ENCODE peak calls at places on chromosomes 2 and 18, in seven cellular contexts. M is IMR-90, E is heart left ventricle, T is suprapubic skin, N is ovary, Z is body of pancreas, V is upper lobe of left lung. K is an unnamed sample.

GRCh38 chr2:230408244-230408842 is 7.7 kb upstream of the SP100 start:
- DNase-seq in M (peak; percentile 88), E (peak; percentile 47), T (no peak), N (no peak), Z (no peak), V (no peak), K (no peak)

GRCh38 chr18:7723558-7723957 is 156.4 kb downstream of the PTPRM start:
- DNase-seq in M (no peak), E (no peak), T (no peak), N (no peak), Z (no peak), V (no peak), K (no peak)

GRCh38 chr2:207873794-207874193 is 104.1 kb upstream of the FZD5 start:
- DNase-seq in M (no peak), E (no peak), T (no peak), N (no peak), Z (no peak), V (no peak), K (no peak)

GRCh38 chr2:222844323-222844722 is 16.5 kb upstream of the ACSL3 start:
- DNase-seq in M (peak; percentile 96), E (no peak), T (no peak), N (no peak), Z (no peak), V (no peak), K (no peak)

GRCh38 chr2:192127434-192127833 is 67.3 kb downstream of the TMEFF2 start:
- DNase-seq in M (no peak), E (no peak), T (no peak), N (no peak), Z (no peak), V (no peak), K (no peak)

GRCh38 chr2:217876253-217876570 is 126.6 kb downstream of the TNS1 start:
- DNase-seq in M (no peak), E (no peak), T (no peak), N (no peak), Z (no peak), V (no peak), K (no peak)

GRCh38 chr2:79394485-79394859 is 118.4 kb upstream of the CTNNA2 start:
- DNase-seq in M (no peak), E (no peak), T (no peak), N (no peak), Z (no peak), V (no peak), K (no peak)

GRCh38 chr2:215451012-215451756 is 15.3 kb upstream of the FN1 start:
- DNase-seq in M (no peak), E (no peak), T (no peak), N (no peak), Z (no peak), V (no peak), K (no peak)

GRCh38 chr2:191657977-191658376 is 20.0 kb upstream of the NABP1 start:
- DNase-seq in M (peak; percentile 78), E (no peak), T (no peak), N (no peak), Z (no peak), V (no peak), K (no peak)

GRCh38 chr2:210225461-210225798 is 183 bp upstream of the ACADL start:
- DNase-seq in M (no peak), E (no peak), T (no peak), N (no peak), Z (no peak), V (no peak), K (no peak)

GRCh38 chr2:231781798-231782726 is 980 bp upstream of the PDE6D start:
- DNase-seq in M (peak; percentile 42), E (no peak), T (no peak), N (no peak), Z (peak; percentile 18), V (no peak), K (no peak)

GRCh38 chr2:56464613-56465012 is 280.8 kb downstream of the CCDC85A start:
- DNase-seq in M (no peak), E (no peak), T (no peak), N (no peak), Z (no peak), V (no peak), K (no peak)

GRCh38 chr2:74498500-74499268 is 719 bp downstream of the LBX2 start:
- DNase-seq in M (no peak), E (no peak), T (no peak), N (no peak), Z (no peak), V (peak; percentile 79), K (no peak)

GRCh38 chr2:118061135-118061955 is 26.9 kb upstream of the INSIG2 start:
- DNase-seq in M (peak; percentile 12), E (no peak), T (no peak), N (no peak), Z (no peak), V (no peak), K (no peak)

GRCh38 chr18:58541789-58542425 is 87.0 kb downstream of the ALPK2 start:
- DNase-seq in M (peak; percentile 99), E (no peak), T (no peak), N (no peak), Z (no peak), V (no peak), K (no peak)

GRCh38 chr2:33018271-33018670 is 71.5 kb downstream of the LTBP1 start:
- DNase-seq in M (no peak), E (no peak), T (no peak), N (no peak), Z (no peak), V (no peak), K (no peak)

GRCh38 chr2:33011941-33012340 is 65.2 kb downstream of the LTBP1 start:
- DNase-seq in M (no peak), E (no peak), T (no peak), N (no peak), Z (no peak), V (no peak), K (no peak)

GRCh38 chr2:33014268-33014667 is 67.5 kb downstream of the LTBP1 start:
- DNase-seq in M (no peak), E (no peak), T (no peak), N (no peak), Z (no peak), V (no peak), K (no peak)

GRCh38 chr2:33013684-33014110 is 66.9 kb downstream of the LTBP1 start:
- DNase-seq in M (peak; percentile 47), E (no peak), T (no peak), N (no peak), Z (no peak), V (no peak), K (no peak)

DNA sequence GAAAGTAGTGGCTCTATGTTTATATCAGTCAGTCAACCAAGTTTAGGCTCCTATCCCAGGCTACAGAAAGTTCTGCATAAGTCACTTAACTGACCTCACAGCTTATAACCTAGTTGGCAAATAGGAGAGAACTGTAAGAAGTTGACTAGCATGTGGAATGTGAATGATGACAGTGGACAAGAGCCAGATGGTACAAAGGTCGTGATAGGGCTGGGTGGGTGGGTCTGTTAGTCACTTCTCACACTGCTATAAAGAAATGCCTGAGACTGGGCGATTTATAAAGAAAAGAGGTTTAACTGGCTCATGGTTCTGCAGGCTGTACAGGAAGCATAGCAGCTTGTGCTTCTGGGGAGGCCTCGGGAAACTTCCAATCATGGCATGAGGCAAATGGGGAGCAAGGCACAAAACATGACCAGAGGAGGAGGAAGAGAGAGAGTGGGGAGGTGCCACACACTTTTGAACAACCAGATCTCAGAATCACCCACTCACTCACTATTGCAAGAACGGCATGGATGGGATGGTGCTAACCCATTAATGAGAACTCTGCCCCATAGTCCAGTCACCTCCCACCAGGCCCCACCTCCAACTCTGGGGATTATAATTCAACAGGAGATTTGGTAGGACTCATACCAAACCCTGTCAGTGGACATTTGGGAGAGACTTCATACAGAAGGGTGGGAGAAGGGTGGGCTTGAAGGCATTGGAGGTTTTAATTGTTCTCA is 68.8 kb downstream of the LTBP1 start:
- DNase-seq in M (peak; percentile 82), E (no peak), T (no peak), N (no peak), Z (peak; percentile 59), V (no peak), K (no peak)
- H3K27ac ChIP-seq in M (peak overlapping the region; percentile 41), E (peak overlapping the region; percentile 87), T (no peak overlapping the region), N (no peak overlapping the region), Z (no peak overlapping the region), V (no peak overlapping the region), K (peak overlapping the region; percentile 30)

GRCh38 chr2:96265840-96266569 is at the start of the genes CIAO1 and TMEM127:
- DNase-seq in M (peak; percentile 98), E (peak; percentile 99), T (peak; percentile 99), N (peak; percentile 99), Z (peak; percentile 98), V (peak; percentile 100), K (peak; percentile 96)
- TF ChIP-seq POLR2A in M (peak; percentile 84), E (peak; percentile 97), T (peak; percentile 66), N (peak; percentile 85), Z (peak; percentile 81), V (peak; percentile 79), K (no peak)

GRCh38 chr2:122186761-122187222 is 431.3 kb downstream of the TSN start:
- DNase-seq in M (no peak), E (no peak), T (no peak), N (no peak), Z (no peak), V (no peak), K (no peak)

GRCh38 chr2:122180972-122181371 is 425.5 kb downstream of the TSN start:
- DNase-seq in M (no peak), E (no peak), T (no peak), N (no peak), Z (no peak), V (no peak), K (no peak)

GRCh38 chr2:122182631-122183030 is 427.2 kb downstream of the TSN start:
- DNase-seq in M (no peak), E (no peak), T (no peak), N (no peak), Z (no peak), V (no peak), K (no peak)

GRCh38 chr2:122179492-122180070 is 424.1 kb downstream of the TSN start:
- DNase-seq in M (no peak), E (no peak), T (no peak), N (no peak), Z (no peak), V (no peak), K (no peak)

GRCh38 chr2:122183890-122184289 is 428.4 kb downstream of the TSN start:
- DNase-seq in M (no peak), E (no peak), T (no peak), N (no peak), Z (no peak), V (no peak), K (no peak)
- H3K27ac ChIP-seq in M (no peak overlapping the region), E (no peak overlapping the region), T (no peak overlapping the region), N (no peak overlapping the region), Z (no peak overlapping the region), V (no peak overlapping the region), K (no peak overlapping the region)

GRCh38 chr2:21021430-21021829 is 22.4 kb downstream of the APOB start:
- DNase-seq in M (no peak), E (no peak), T (no peak), N (no peak), Z (no peak), V (no peak), K (no peak)

GRCh38 chr2:21020668-21021288 is 23.1 kb downstream of the APOB start:
- DNase-seq in M (no peak), E (no peak), T (no peak), N (no peak), Z (no peak), V (no peak), K (no peak)

GRCh38 chr2:21019000-21019677 is 24.7 kb downstream of the APOB start:
- DNase-seq in M (no peak), E (no peak), T (no peak), N (no peak), Z (no peak), V (no peak), K (no peak)

GRCh38 chr2:21019678-21020021 is 24.2 kb downstream of the APOB start:
- DNase-seq in M (no peak), E (no peak), T (no peak), N (no peak), Z (no peak), V (no peak), K (no peak)

GRCh38 chr2:21020031-21020667 is 23.7 kb downstream of the APOB start:
- DNase-seq in M (no peak), E (no peak), T (no peak), N (no peak), Z (no peak), V (no peak), K (no peak)
- TF ChIP-seq POLR2A in M (no peak), E (no peak), T (no peak), N (no peak), Z (no peak), V (no peak), K (no peak)

K was measured in esophagus squamous epithelium.